ENCODE peak calls at places on chromosomes 2 and 18, in eight cellular contexts. N is NCI-H187 treated with DMSO at 0.1 percent for 48 hours; G is renal cortical epithelial cell; R is kidney glomerular epithelial cell; S is NCI-H2081 treated with DMSO at 0.1 percent for 48 hours; A is activated CD4-positive, alpha-beta T cell treated with anti-CD3 and anti-CD28 coated beads for 4 hours; Q is amniotic stem cell; M is fibroblast of pulmonary artery. E is an unnamed sample.
A peak's percentile ranks its signal among the peaks of the same experiment; 100 is the strongest.

GRCh38 chr2:38997784-38998183 is 108.1 kb downstream of the ARHGEF33 start:
- DNase-seq in R (peak; percentile 53), A (no peak), S (no peak), N (no peak), G (peak; percentile 43), M (peak; percentile 96), Q (peak; percentile 92), E (peak; percentile 94)

GRCh38 chr2:65639156-65639876 is 206.9 kb upstream of the SPRED2 start:
- DNase-seq in A (no peak), N (no peak), M (peak; percentile 69), G (peak; percentile 86), S (no peak), Q (no peak), R (peak; percentile 90), E (peak; percentile 9)

GRCh38 chr2:3602553-3603339 is 7.8 kb downstream of the COLEC11 start:
- DNase-seq in G (peak; percentile 17), R (no peak), Q (no peak), M (no peak), A (no peak), N (no peak), S (no peak), E (no peak)

GRCh38 chr2:12263730-12264129 is 453.0 kb upstream of the TRIB2 start:
- DNase-seq in R (no peak), A (no peak), Q (no peak), G (no peak), N (no peak), S (no peak), M (no peak), E (no peak)

GRCh38 chr2:234308814-234309195 is 188.1 kb downstream of the ARL4C start:
- DNase-seq in G (peak; percentile 80), Q (no peak), M (peak; percentile 52), A (peak; percentile 75), S (no peak), N (no peak), R (no peak), E (peak; percentile 84)

GRCh38 chr18:24234850-24235418 is 96.1 kb downstream of the CABYR start:
- DNase-seq in Q (no peak), M (no peak), N (no peak), G (no peak), R (no peak), A (no peak), S (no peak), E (no peak)

GRCh38 chr18:63578357-63578958 is 8.7 kb upstream of the SERPINB13 start:
- DNase-seq in A (no peak), M (peak; percentile 54), N (peak; percentile 1), Q (no peak), S (no peak), G (peak; percentile 40), R (peak; percentile 27), E (peak; percentile 51)

GRCh38 chr18:36402765-36403396 is 105.4 kb downstream of the FHOD3 start:
- DNase-seq in S (no peak), R (no peak), N (no peak), Q (no peak), A (no peak), M (peak; percentile 86), G (no peak), E (no peak)

GRCh38 chr2:209463226-209463625 is 39.4 kb downstream of the MAP2 start:
- DNase-seq in R (no peak), A (no peak), S (no peak), G (no peak), N (no peak), M (no peak), Q (no peak), E (no peak)

GRCh38 chr2:120026890-120027289 is 14.0 kb downstream of the EPB41L5 start:
- DNase-seq in M (no peak), Q (no peak), A (no peak), N (no peak), G (no peak), R (no peak), S (no peak), E (no peak)

GRCh38 chr18:44342167-44342566 is 338.5 kb upstream of the SETBP1 start:
- DNase-seq in R (no peak), G (peak; percentile 2), M (no peak), Q (no peak), A (no peak), S (no peak), N (no peak), E (no peak)

GRCh38 chr2:46461716-46462171 is 17.6 kb upstream of the TMEM247 start:
- DNase-seq in M (no peak), G (no peak), R (no peak), Q (no peak), N (no peak), A (no peak), S (no peak), E (peak; percentile 63)

GRCh38 chr2:98926601-98927000 is 9.4 kb downstream of the CRACDL start:
- DNase-seq in Q (no peak), S (no peak), R (no peak), M (no peak), G (peak; percentile 86), N (no peak), A (no peak), E (peak; percentile 17)

GRCh38 chr2:27212626-27213471 is 781 bp upstream of the SLC5A6 start:
- DNase-seq in G (peak; percentile 49), M (peak; percentile 74), Q (no peak), N (no peak), R (peak; percentile 31), S (no peak), A (no peak), E (peak; percentile 56)

GRCh38 chr2:165467921-165468320 is 1.6 kb upstream of the CSRNP3 start:
- DNase-seq in N (no peak), G (no peak), R (no peak), S (no peak), M (no peak), A (no peak), Q (no peak), E (no peak)

GRCh38 chr2:231795525-231796327 is 9.5 kb downstream of the COPS7B start:
- DNase-seq in S (peak; percentile 52), M (peak; percentile 81), N (no peak), Q (peak; percentile 14), G (peak; percentile 95), A (no peak), R (peak; percentile 84), E (peak; percentile 85)

GRCh38 chr2:236179653-236180500 is 11.7 kb upstream of the GBX2 start:
- DNase-seq in R (peak; percentile 66), M (peak; percentile 52), Q (no peak), S (no peak), A (no peak), N (no peak), G (peak; percentile 72), E (peak; percentile 81)

GRCh38 chr2:118801154-118801553 is 46.3 kb downstream of the EN1 start:
- DNase-seq in R (no peak), M (no peak), A (no peak), Q (no peak), S (no peak), G (peak; percentile 1), N (no peak), E (no peak)

GRCh38 chr2:29013046-29013780 is 32.1 kb downstream of the TOGARAM2 start:
- DNase-seq in N (no peak), R (no peak), G (no peak), M (no peak), A (no peak), Q (no peak), S (no peak), E (no peak)

GRCh38 chr2:73418343-73418742 is 32.7 kb downstream of the ALMS1 start:
- DNase-seq in R (no peak), A (no peak), S (no peak), N (no peak), Q (no peak), M (peak; percentile 96), G (peak; percentile 79), E (peak; percentile 37)

GRCh38 chr2:203580846-203581245 is 45.7 kb upstream of the RAPH1 start:
- DNase-seq in G (no peak), S (no peak), Q (no peak), R (no peak), N (no peak), A (no peak), M (no peak), E (no peak)

GRCh38 chr2:214193943-214194342 is 216.9 kb upstream of the VWC2L start:
- DNase-seq in S (no peak), M (peak; percentile 7), G (peak; percentile 73), N (no peak), Q (peak; percentile 49), A (no peak), R (peak; percentile 21), E (peak; percentile 67)

GRCh38 chr2:240293865-240294461 is 141.5 kb upstream of the GPC1 start:
- DNase-seq in A (no peak), R (no peak), Q (no peak), G (no peak), M (no peak), N (peak; percentile 14), S (no peak), E (no peak)

GRCh38 chr2:64414736-64415435 is 39.1 kb upstream of the LGALSL start:
- DNase-seq in Q (no peak), N (no peak), R (no peak), G (no peak), A (no peak), S (no peak), M (no peak), E (no peak)

GRCh38 chr2:110903548-110903947 is 171.2 kb downstream of the ACOXL start:
- DNase-seq in M (no peak), G (no peak), R (no peak), S (no peak), Q (no peak), N (no peak), A (no peak), E (no peak)

GRCh38 chr2:238220892-238221521 is 17.5 kb upstream of the ILKAP start:
- DNase-seq in M (no peak), S (no peak), N (no peak), R (no peak), Q (no peak), A (no peak), G (no peak), E (no peak)

GRCh38 chr18:76232813-76233212 is 262.2 kb downstream of the ZNF516 start:
- DNase-seq in M (no peak), A (no peak), Q (no peak), G (no peak), S (no peak), N (no peak), R (no peak), E (no peak)

GRCh38 chr2:197011777-197012641 is 85.5 kb upstream of the PGAP1 start:
- DNase-seq in Q (peak; percentile 26), R (peak; percentile 16), A (peak; percentile 11), G (peak; percentile 55), S (peak; percentile 45), M (peak; percentile 68), N (no peak), E (peak; percentile 50)

GRCh38 chr2:7809640-7810039 is 872.2 kb upstream of the ID2 start:
- DNase-seq in G (no peak), M (no peak), S (no peak), N (no peak), A (no peak), Q (no peak), R (no peak), E (no peak)

GRCh38 chr2:241774419-241775222 is 2.0 kb upstream of the GAL3ST2 start:
- DNase-seq in G (no peak), S (peak; percentile 66), N (no peak), A (no peak), M (peak; percentile 41), R (peak; percentile 57), Q (no peak), E (peak; percentile 53)

E was measured in bronchial epithelial cell.